ENCODE peak calls at places on chromosomes 7 and 10, in seven cellular contexts. One of them, this sample, is unnamed.

GRCh38 chr10:112226439-112227248 is 43.1 kb upstream of the GPAM start:
- DNase-seq in adrenal gland: no peak
- DNase-seq in heart right ventricle: no peak
- DNase-seq in choroid plexus epithelial cell: no peak
- DNase-seq in IMR-90: no peak
- DNase-seq in GM13976: no peak
- DNase-seq in PC-3: no peak
- DNase-seq in this sample: no peak

GRCh38 chr10:73413108-73413527 is 740 bp downstream of the ANXA7 start:
- DNase-seq in adrenal gland: peak
- DNase-seq in heart right ventricle: no peak
- DNase-seq in choroid plexus epithelial cell: no peak
- DNase-seq in IMR-90: no peak
- DNase-seq in GM13976: peak
- DNase-seq in PC-3: peak
- DNase-seq in this sample: peak

GRCh38 chr7:128827971-128828711 is 2.1 kb upstream of the FLNC start:
- DNase-seq in adrenal gland: no peak
- DNase-seq in heart right ventricle: peak
- DNase-seq in choroid plexus epithelial cell: peak
- DNase-seq in IMR-90: peak
- DNase-seq in GM13976: peak
- DNase-seq in PC-3: peak
- DNase-seq in this sample: peak

GRCh38 chr10:49598986-49599385 is 11.1 kb upstream of the SLC18A3 start:
- DNase-seq in adrenal gland: no peak
- DNase-seq in heart right ventricle: no peak
- DNase-seq in choroid plexus epithelial cell: peak
- DNase-seq in IMR-90: peak
- DNase-seq in GM13976: peak
- DNase-seq in PC-3: peak
- DNase-seq in this sample: no peak

GRCh38 chr10:102626026-102626686 is 18.1 kb upstream of the TRIM8 start:
- DNase-seq in adrenal gland: no peak
- DNase-seq in heart right ventricle: no peak
- DNase-seq in choroid plexus epithelial cell: no peak
- DNase-seq in IMR-90: no peak
- DNase-seq in GM13976: no peak
- DNase-seq in PC-3: no peak
- DNase-seq in this sample: no peak

GRCh38 chr10:122162566-122163181 is 108.4 kb upstream of the BTBD16 start:
- DNase-seq in adrenal gland: no peak
- DNase-seq in heart right ventricle: peak
- DNase-seq in choroid plexus epithelial cell: no peak
- DNase-seq in IMR-90: no peak
- DNase-seq in GM13976: no peak
- DNase-seq in PC-3: no peak
- DNase-seq in this sample: peak

GRCh38 chr10:33553951-33554571 is 219.6 kb upstream of the NRP1 start:
- DNase-seq in adrenal gland: no peak
- DNase-seq in heart right ventricle: no peak
- DNase-seq in choroid plexus epithelial cell: no peak
- DNase-seq in IMR-90: no peak
- DNase-seq in GM13976: no peak
- DNase-seq in PC-3: no peak
- DNase-seq in this sample: no peak

GRCh38 chr10:48545462-48546145 is 59.3 kb downstream of the ARHGAP22 start:
- DNase-seq in adrenal gland: no peak
- DNase-seq in heart right ventricle: no peak
- DNase-seq in choroid plexus epithelial cell: no peak
- DNase-seq in IMR-90: no peak
- DNase-seq in GM13976: no peak
- DNase-seq in PC-3: no peak
- DNase-seq in this sample: no peak

GRCh38 chr10:113753020-113753692 is 1.7 kb downstream of the PLEKHS1 start:
- DNase-seq in adrenal gland: no peak
- DNase-seq in heart right ventricle: no peak
- DNase-seq in choroid plexus epithelial cell: no peak
- DNase-seq in IMR-90: peak
- DNase-seq in GM13976: no peak
- DNase-seq in PC-3: peak
- DNase-seq in this sample: peak

GRCh38 chr7:156099085-156099484 is 286.8 kb upstream of the SHH start:
- DNase-seq in adrenal gland: no peak
- DNase-seq in heart right ventricle: no peak
- DNase-seq in choroid plexus epithelial cell: no peak
- DNase-seq in IMR-90: no peak
- DNase-seq in GM13976: no peak
- DNase-seq in PC-3: no peak
- DNase-seq in this sample: no peak

GRCh38 chr7:22338411-22338810 is 18.5 kb downstream of the RAPGEF5 start:
- DNase-seq in adrenal gland: no peak
- DNase-seq in heart right ventricle: no peak
- DNase-seq in choroid plexus epithelial cell: no peak
- DNase-seq in IMR-90: no peak
- DNase-seq in GM13976: no peak
- DNase-seq in PC-3: no peak
- DNase-seq in this sample: no peak

GRCh38 chr10:124577651-124578050 is 116.0 kb downstream of the LHPP start:
- DNase-seq in adrenal gland: no peak
- DNase-seq in heart right ventricle: no peak
- DNase-seq in choroid plexus epithelial cell: no peak
- DNase-seq in IMR-90: no peak
- DNase-seq in GM13976: no peak
- DNase-seq in PC-3: no peak
- DNase-seq in this sample: no peak

GRCh38 chr10:43251664-43252165 is 15.2 kb downstream of the RASGEF1A start:
- DNase-seq in adrenal gland: peak
- DNase-seq in heart right ventricle: no peak
- DNase-seq in choroid plexus epithelial cell: no peak
- DNase-seq in IMR-90: no peak
- DNase-seq in GM13976: no peak
- DNase-seq in PC-3: no peak
- DNase-seq in this sample: no peak

GRCh38 chr10:103762166-103762565 is 93.2 kb downstream of the SH3PXD2A start:
- DNase-seq in adrenal gland: no peak
- DNase-seq in heart right ventricle: no peak
- DNase-seq in choroid plexus epithelial cell: no peak
- DNase-seq in IMR-90: no peak
- DNase-seq in GM13976: no peak
- DNase-seq in PC-3: no peak
- DNase-seq in this sample: peak

GRCh38 chr7:32378991-32379390 is 111.2 kb downstream of the LSM5 start:
- DNase-seq in adrenal gland: no peak
- DNase-seq in heart right ventricle: no peak
- DNase-seq in choroid plexus epithelial cell: no peak
- DNase-seq in IMR-90: no peak
- DNase-seq in GM13976: no peak
- DNase-seq in PC-3: peak
- DNase-seq in this sample: peak

GRCh38 chr7:64890761-64891666 is 12.1 kb upstream of the ZNF273 start:
- DNase-seq in adrenal gland: peak
- DNase-seq in heart right ventricle: no peak
- DNase-seq in choroid plexus epithelial cell: no peak
- DNase-seq in IMR-90: no peak
- DNase-seq in GM13976: no peak
- DNase-seq in PC-3: no peak
- DNase-seq in this sample: peak

GRCh38 chr10:95415631-95416031 is 124.8 kb upstream of the PDLIM1 start:
- DNase-seq in adrenal gland: no peak
- DNase-seq in heart right ventricle: peak
- DNase-seq in choroid plexus epithelial cell: no peak
- DNase-seq in IMR-90: no peak
- DNase-seq in GM13976: no peak
- DNase-seq in PC-3: no peak
- DNase-seq in this sample: no peak

GRCh38 chr10:108597657-108598319 is 1325.5 kb downstream of the XPNPEP1 start:
- DNase-seq in adrenal gland: no peak
- DNase-seq in heart right ventricle: no peak
- DNase-seq in choroid plexus epithelial cell: no peak
- DNase-seq in IMR-90: no peak
- DNase-seq in GM13976: no peak
- DNase-seq in PC-3: peak
- DNase-seq in this sample: no peak

GRCh38 chr10:22340362-22341189 is 4.7 kb upstream of the SPAG6 start:
- DNase-seq in adrenal gland: peak
- DNase-seq in heart right ventricle: peak
- DNase-seq in choroid plexus epithelial cell: peak
- DNase-seq in IMR-90: peak
- DNase-seq in GM13976: peak
- DNase-seq in PC-3: peak
- DNase-seq in this sample: peak

DNA sequence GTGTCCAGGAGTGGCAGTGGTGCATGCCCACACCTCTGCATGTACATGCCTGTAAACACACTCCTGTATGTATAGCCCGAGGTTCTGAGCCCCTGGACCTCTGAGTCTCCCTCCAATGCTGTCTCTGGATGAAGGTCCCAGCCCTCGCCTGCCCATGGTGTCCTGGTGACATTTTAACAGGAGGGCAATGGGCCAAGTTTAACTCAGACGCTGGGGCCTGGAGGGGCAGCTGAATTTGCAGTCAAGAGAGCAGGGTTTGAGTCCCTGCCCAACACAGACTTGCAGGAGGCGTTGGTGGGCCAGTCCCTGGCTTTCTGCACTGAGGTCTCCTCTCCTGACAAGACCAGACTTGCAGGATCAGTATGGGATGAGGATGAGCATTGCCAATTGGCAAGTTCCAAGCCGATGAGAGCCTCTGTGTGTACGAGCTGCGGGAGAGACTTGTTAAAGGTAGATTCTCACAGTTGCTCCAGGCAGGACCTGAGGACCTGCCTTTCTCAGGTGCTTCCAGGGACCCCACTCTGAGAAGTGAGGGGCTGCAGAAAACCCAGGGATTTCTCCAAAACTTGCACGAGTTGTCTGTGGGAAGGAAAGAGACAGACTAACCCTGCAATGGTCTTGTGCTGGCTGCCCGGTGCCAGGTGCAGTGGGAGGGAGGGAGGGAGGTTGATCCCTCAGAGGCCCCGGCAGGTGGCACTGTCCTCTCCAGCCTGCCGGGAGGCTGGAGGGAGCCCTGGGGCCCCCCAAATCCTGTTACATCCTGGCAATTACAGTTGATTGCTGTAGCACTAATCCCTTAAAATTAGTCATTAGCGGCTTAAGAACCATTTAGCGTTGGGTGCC is 142.0 kb downstream of the ELFN1 start:
- DNase-seq in adrenal gland: no peak
- DNase-seq in heart right ventricle: no peak
- DNase-seq in choroid plexus epithelial cell: no peak
- DNase-seq in IMR-90: no peak
- DNase-seq in GM13976: peak
- DNase-seq in PC-3: peak
- DNase-seq in this sample: peak
- TF ChIP-seq CTCF in adrenal gland: no peak
- TF ChIP-seq CTCF in heart right ventricle: peak
- TF ChIP-seq CTCF in choroid plexus epithelial cell: peak
- TF ChIP-seq CTCF in IMR-90: peak
- TF ChIP-seq CTCF in GM13976: peak
- TF ChIP-seq CTCF in PC-3: peak
- TF ChIP-seq CTCF in this sample: peak

DNA sequence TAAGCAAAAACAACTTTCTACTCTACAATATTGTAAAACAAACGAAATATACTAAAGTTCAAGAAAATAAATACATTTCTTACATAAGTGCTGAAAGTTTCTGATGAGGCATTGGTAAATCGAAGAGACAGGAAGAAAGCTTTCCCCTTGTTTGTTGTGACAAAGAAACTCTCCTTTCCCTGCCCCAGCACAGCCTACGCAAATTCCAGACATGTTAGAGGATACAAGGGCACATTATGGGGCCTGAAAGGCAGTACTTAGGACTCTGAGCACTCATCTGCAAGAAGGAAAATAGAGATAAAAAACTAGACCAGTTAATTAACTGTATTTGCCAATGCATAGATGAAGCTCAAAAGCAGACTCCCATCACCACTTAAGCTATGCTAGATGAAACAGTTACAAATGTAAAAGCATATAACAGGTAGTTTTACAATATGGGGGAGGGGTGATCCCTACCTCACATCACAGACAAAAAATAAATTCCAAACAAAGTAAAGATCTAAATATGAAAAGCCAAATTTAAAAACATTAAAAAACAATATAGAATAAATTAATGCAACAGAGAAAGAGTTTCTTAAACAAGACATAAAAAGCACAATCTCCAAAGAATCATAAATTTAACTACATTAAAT is 21.8 kb downstream of the ARHGAP19 start:
- DNase-seq in adrenal gland: no peak
- DNase-seq in heart right ventricle: no peak
- DNase-seq in choroid plexus epithelial cell: peak
- DNase-seq in IMR-90: peak
- DNase-seq in GM13976: no peak
- DNase-seq in PC-3: no peak
- DNase-seq in this sample: peak
- TF ChIP-seq CTCF in adrenal gland: no peak
- TF ChIP-seq CTCF in heart right ventricle: no peak
- TF ChIP-seq CTCF in choroid plexus epithelial cell: no peak
- TF ChIP-seq CTCF in IMR-90: no peak
- TF ChIP-seq CTCF in GM13976: no peak
- TF ChIP-seq CTCF in PC-3: no peak
- TF ChIP-seq CTCF in this sample: no peak

GRCh38 chr7:157760004-157760730 is 423.4 kb downstream of the DNAJB6 start:
- DNase-seq in adrenal gland: no peak
- DNase-seq in heart right ventricle: no peak
- DNase-seq in choroid plexus epithelial cell: peak
- DNase-seq in IMR-90: no peak
- DNase-seq in GM13976: no peak
- DNase-seq in PC-3: no peak
- DNase-seq in this sample: no peak
- TF ChIP-seq CTCF in adrenal gland: no peak
- TF ChIP-seq CTCF in heart right ventricle: no peak
- TF ChIP-seq CTCF in choroid plexus epithelial cell: peak
- TF ChIP-seq CTCF in IMR-90: no peak
- TF ChIP-seq CTCF in GM13976: no peak
- TF ChIP-seq CTCF in PC-3: peak
- TF ChIP-seq CTCF in this sample: no peak

DNA sequence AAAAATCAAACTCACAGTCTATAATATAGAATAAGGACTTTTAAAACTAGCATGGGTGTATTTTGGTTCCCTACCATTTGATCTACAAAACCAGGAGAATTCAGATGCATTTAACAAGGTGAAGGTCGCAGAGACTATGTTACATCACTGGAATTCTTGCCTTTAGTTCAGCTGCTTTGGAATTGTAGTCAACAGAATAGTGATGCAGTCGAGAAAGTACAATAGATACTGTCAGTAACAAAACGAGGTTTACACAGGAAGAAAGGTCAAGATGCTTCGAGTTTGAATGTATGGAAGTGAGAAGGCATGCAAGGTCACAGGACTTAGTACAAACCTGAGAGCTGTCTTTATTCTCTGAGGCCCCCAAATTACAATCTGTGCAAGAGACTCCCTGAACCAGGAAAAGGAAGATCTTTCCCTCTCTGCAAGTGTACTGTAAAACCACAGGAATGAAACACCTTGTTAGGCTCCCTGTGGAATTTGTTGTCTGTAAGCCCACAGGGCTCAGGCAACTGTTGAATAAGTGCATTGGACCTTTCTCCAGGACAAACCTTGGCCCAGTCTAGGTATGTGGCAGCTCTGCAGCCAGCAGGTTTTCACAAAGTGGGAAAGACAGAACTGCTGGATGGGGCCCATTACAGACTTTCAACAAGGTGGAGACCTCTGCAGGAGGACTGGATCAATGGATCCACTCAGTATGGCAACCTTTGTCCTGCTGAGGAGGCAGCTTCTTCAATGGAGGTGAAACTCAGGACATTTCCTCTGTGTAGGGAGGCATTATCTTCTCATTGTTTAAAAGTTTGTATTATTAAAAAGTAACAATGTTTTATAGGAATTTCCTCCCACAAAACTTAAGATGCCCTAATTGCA is 101.1 kb upstream of the GSDME start:
- DNase-seq in adrenal gland: no peak
- DNase-seq in heart right ventricle: no peak
- DNase-seq in choroid plexus epithelial cell: no peak
- DNase-seq in IMR-90: no peak
- DNase-seq in GM13976: no peak
- DNase-seq in PC-3: no peak
- DNase-seq in this sample: no peak
- TF ChIP-seq CTCF in adrenal gland: no peak
- TF ChIP-seq CTCF in heart right ventricle: no peak
- TF ChIP-seq CTCF in choroid plexus epithelial cell: no peak
- TF ChIP-seq CTCF in IMR-90: no peak
- TF ChIP-seq CTCF in GM13976: no peak
- TF ChIP-seq CTCF in PC-3: no peak
- TF ChIP-seq CTCF in this sample: no peak